ENCODE peak calls at places on chromosomes 7 and 10, in four cellular contexts. M, S, N and L are unnamed samples. For H3K4me1, the result is how much of the 10 kb centered on the place peaks cover.

GRCh38 chr10:43125274-43125845 is 12.9 kb upstream of the CSGALNACT2 start:
- DNase-seq in N (no peak), M (peak), S (no peak), L (no peak)

GRCh38 chr7:68321076-68321639 is 1277.1 kb upstream of the AUTS2 start:
- DNase-seq in N (no peak), M (no peak), S (no peak), L (no peak)

GRCh38 chr10:44982114-44982460 is 3.5 kb upstream of the DEPP1 start:
- DNase-seq in S (no peak), N (no peak), M (no peak), L (no peak)

GRCh38 chr7:77687747-77688144 is 8.5 kb upstream of the RSBN1L start:
- DNase-seq in M (no peak), N (no peak), S (no peak), L (no peak)

GRCh38 chr7:151872531-151873401 is 4.1 kb downstream of the PRKAG2 start:
- DNase-seq in S (no peak), M (no peak), N (no peak), L (no peak)

GRCh38 chr7:99314504-99314903 is 11.2 kb upstream of the ARPC1A start:
- DNase-seq in N (no peak), M (no peak), S (peak), L (no peak)

GRCh38 chr7:66627151-66627681 is 1.5 kb upstream of the KCTD7 start:
- DNase-seq in S (no peak), N (no peak), M (no peak), L (no peak)

GRCh38 chr7:38863609-38864291 is 45.2 kb downstream of the VPS41 start:
- DNase-seq in M (no peak), N (peak), S (no peak), L (no peak)

GRCh38 chr10:36473122-36473521 is 652.3 kb upstream of the ANKRD30A start:
- DNase-seq in S (no peak), N (no peak), M (no peak), L (no peak)

GRCh38 chr10:36479073-36479472 is 646.3 kb upstream of the ANKRD30A start:
- DNase-seq in S (no peak), M (no peak), N (no peak), L (no peak)

GRCh38 chr10:36476399-36476798 is 649.0 kb upstream of the ANKRD30A start:
- DNase-seq in M (no peak), N (no peak), S (no peak), L (no peak)

GRCh38 chr10:36475746-36476145 is 649.7 kb upstream of the ANKRD30A start:
- DNase-seq in M (no peak), N (no peak), S (no peak), L (no peak)

GRCh38 chr10:36474456-36474855 is 650.9 kb upstream of the ANKRD30A start:
- DNase-seq in S (no peak), M (no peak), N (no peak), L (no peak)
- TF ChIP-seq SUZ12 in S (no peak), M (no peak), N (no peak), L (no peak)

DNA sequence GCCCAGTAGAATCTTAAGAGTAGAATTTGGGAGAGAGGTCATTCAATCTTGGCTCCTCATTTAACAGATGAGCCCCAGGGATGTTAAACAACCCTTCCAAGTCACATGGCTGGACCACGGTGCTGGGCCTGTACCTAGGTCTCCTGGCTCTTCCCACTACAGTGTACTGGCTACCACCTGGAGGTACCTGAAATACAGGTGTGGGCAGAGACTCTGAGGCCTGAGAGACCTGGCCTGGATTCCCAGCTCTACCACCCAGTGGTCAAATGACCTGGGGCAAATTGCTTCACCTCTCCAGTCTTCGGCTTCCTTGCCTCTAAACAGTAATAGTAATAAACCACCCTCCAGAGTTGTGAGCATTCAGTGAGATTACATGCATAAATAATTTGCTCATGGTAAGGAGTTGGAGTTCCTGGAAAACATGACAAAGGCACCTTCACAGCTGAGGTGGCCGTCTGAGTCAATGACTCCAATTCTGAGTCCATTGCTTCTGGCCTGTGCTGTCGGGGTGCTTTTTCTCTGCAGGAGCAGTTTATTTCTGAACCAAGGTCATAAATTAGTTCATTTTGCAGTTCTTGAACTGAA is 2.8 kb downstream of the GOT1 start:
- DNase-seq in M (no peak), S (no peak), N (no peak), L (no peak)
- H3K4me1 ChIP-seq in M (under half), S (under half), N (half or more), L (under half)

GRCh38 chr10:26046073-26046684 is 112.2 kb downstream of the MYO3A start:
- DNase-seq in S (no peak), M (no peak), N (no peak), L (no peak)

GRCh38 chr10:26043469-26043868 is 109.4 kb downstream of the MYO3A start:
- DNase-seq in S (no peak), N (no peak), M (no peak), L (no peak)

GRCh38 chr10:26048756-26049155 is 114.7 kb downstream of the MYO3A start:
- DNase-seq in M (no peak), N (no peak), S (no peak), L (no peak)

DNA sequence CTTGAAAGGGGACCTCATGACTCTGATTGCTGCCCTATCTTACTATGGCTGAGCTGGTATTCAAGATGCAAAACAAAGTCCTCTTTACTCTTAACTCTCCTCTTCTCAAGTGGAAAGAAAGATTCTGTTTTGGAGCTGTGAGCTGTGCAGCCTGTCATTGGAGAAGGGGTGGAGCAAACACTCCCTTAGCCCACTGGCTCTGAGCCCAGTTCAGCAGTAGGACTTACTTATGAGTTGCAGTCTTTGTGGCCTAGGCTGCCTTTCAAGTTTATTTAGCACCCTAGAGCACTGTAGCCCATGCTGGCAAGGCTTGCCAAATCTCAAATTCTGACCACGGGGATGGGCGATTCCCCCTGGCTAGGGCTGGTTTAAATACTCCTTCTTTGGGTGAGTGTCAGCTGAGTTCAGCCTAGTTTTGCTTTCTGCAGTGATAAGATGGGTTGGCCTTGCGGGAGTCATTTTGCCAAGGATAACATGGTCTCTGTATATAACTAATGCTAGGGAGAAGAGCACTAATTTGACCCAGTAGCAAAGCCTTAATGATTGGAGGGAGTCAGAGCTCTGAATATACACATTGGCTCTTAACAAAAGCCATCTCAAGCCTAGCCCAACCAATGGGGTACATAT is 110.2 kb downstream of the MYO3A start:
- DNase-seq in M (no peak), S (no peak), N (no peak), L (no peak)
- TF ChIP-seq SUZ12 in M (no peak), S (no peak), N (no peak), L (no peak)

DNA sequence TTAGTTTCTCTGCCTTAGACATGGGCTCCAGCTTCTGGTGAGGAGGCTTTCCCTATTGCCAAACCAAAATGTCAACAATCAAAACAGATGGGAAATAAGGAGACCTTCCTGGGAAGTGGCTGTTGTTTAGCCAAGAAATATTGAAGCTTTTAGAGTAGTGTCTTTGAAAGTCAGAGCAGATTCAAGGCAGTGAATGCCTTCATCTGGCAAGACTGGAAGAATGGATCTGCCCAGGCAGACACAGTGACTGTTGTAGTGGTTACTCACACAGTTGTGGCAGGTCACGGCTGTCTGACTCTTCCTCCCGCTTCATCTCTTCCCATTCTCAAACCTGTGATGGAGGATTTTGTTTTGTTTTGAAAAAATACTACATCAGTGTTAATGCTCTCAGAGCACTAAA is 154.1 kb upstream of the ADO start:
- DNase-seq in M (no peak), N (no peak), S (no peak), L (no peak)
- H3K4me1 ChIP-seq in M (under half), N (under half), S (half or more), L (under half)

DNA sequence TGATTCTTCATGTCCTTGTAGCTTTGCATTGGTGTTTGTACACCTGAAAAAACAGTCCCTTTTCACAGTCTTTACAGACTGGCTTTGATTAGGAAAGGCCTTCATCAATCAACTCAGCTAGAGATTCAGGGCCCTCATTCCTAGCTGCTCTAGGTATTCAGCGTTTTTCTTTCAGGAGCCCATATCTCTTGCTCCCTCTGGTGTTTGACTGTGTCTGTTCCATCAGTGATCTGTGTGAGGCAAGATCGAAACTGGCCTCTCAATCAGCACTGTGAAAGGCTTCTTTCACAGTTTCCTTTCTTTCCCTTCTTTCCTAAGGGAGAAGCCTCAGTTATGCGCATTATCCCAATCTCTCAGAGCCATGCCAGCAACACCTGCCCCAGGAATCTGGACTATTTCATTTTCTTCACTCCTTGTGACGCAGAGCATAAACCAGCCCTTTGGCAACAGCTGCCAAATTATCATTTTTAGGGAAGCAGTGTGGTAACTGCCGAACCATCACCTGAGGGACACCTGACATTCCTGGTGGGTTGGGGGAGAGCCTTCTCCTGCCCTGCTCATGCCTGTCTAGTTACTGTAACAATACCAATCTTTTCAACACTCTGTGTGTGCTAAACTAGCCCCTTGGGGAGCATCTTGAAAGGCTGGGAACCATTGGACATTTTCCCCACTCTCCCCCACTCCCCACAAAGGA is 75.7 kb upstream of the CCDC71L start:
- DNase-seq in N (peak), S (peak), M (peak), L (peak)
- TF ChIP-seq SUZ12 in N (no peak), S (no peak), M (no peak), L (no peak)

DNA sequence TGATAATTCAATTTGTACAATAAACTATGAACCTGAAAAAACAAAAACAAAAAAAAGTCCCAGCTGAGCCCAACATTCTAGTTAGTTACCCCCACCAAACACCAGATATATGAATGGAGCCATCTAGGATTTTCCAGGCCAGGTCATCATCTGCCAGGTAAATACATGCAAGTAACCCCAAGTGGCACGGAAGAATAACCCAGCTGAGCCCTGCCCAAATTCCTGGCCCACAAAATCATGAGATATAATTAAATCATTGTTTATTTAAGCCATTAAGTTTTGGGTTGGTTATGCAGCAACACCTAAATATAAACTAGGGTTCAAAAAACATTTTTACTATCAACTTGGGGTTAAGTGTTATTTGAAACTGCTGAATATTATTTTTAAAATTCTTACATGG is 19.0 kb downstream of the PARD3 start:
- DNase-seq in N (no peak), M (no peak), S (no peak), L (no peak)
- H3K4me1 ChIP-seq in N (under half), M (under half), S (under half), L (under half)

DNA sequence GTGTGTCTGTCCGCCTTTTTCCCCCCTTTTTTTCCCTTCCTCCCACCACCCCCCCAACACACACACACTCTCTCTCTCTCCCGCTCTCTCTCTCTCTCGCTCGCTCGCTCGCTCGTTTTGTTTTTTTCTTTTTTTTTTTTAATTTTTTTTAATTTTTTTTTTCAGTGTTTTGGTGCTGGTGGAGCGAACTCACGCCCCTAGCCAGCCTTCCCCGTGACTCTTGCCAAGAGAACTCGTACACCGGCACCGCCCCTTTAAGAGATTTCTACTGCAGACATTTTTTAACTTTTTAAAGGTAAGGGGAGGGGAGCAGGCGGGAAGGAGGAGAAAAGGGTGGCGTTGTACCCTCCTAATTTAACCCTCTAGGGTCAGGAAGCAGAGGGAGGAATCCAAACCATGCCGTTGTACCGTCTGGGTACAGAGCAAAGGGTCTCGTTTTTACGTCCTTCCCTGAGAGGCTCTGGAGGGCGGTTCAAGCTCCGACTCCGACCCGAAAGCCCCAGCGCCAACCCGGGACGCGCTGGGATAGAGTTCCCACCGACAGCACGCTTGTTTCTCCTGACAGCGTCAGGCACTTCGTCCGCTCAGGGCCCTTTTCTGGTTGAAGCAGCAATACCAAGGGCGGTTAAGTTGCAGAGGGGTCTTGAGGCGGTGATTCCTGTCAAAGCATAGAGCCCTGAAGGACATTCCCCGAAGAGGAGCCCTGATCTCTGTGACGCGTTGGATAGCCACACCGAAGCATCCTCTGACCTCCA is 397 bp upstream of the HPSE2 start:
- DNase-seq in M (peak), S (no peak), N (no peak), L (no peak)
- TF ChIP-seq SUZ12 in M (no peak), S (no peak), N (no peak), L (no peak)

DNA sequence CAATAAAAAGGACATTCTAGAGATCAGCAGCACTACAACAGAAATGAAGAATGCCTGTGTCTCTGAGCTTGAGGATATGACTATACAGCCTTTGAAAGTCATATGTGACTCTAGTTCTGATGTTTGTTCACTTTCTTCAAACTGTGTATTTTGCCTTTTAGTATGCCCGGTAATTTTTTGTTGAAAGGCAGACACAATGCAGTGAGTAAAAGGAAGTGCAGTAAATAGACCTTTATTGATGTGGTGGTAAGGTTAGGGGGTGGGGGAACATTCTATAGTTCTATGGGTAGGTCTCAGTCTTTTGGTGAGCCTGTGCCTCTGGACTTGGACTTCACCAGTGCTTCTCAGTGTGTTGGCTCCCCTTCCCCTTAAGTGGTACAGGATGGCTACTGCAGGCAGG is 143.5 kb upstream of the CDC14C start:
- DNase-seq in N (no peak), M (no peak), S (no peak), L (no peak)
- H3K4me1 ChIP-seq in N (under half), M (under half), S (under half), L (under half)

GRCh38 chr7:1087462-1087809 is 477 bp upstream of the GPER1 start:
- DNase-seq in N (no peak), M (no peak), S (no peak), L (no peak)
- TF ChIP-seq SUZ12 in N (no peak), M (no peak), S (no peak), L (no peak)